ENCODE peak calls at places on chromosomes 5 and 9, in four cellular contexts. W, X, N and Q are unnamed samples.

GRCh38 chr5:38465702-38466443 is 90.6 kb downstream of the LIFR start:
- DNase-seq in W (no peak), X (no peak), N (peak; percentile 10), Q (no peak)

GRCh38 chr9:116469128-116469527 is 218.0 kb upstream of the TRIM32 start:
- DNase-seq in W (no peak), X (no peak), N (no peak), Q (no peak)

GRCh38 chr5:139232161-139232724 is 34.1 kb upstream of the SIL1 start:
- DNase-seq in W (no peak), X (no peak), N (no peak), Q (no peak)

GRCh38 chr5:169296456-169297220 is 4.3 kb downstream of the SLIT3 start:
- DNase-seq in W (no peak), X (no peak), N (peak; percentile 10), Q (no peak)

GRCh38 chr9:136697146-136697820 is 10.0 kb upstream of the AGPAT2 start:
- DNase-seq in W (no peak), X (no peak), N (no peak), Q (no peak)

GRCh38 chr9:10008101-10008799 is 604.6 kb downstream of the PTPRD start:
- DNase-seq in W (peak; percentile 65), X (no peak), N (no peak), Q (no peak)

GRCh38 chr9:28396058-28396457 is 822.8 kb upstream of the C9orf72 start:
- DNase-seq in W (no peak), X (no peak), N (no peak), Q (no peak)

GRCh38 chr5:177491429-177491945 is 5.9 kb downstream of the PDLIM7 start:
- DNase-seq in W (peak; percentile 77), X (no peak), N (peak; percentile 79), Q (no peak)

GRCh38 chr5:177426566-177427210 is at the start of gene GRK6:
- DNase-seq in W (no peak), X (no peak), N (no peak), Q (peak; percentile 59)

GRCh38 chr9:96089425-96089824 is 212.6 kb downstream of the HSD17B3 start:
- DNase-seq in W (no peak), X (no peak), N (no peak), Q (no peak)

GRCh38 chr5:124157320-124157719 is 589.1 kb downstream of the ZNF608 start:
- DNase-seq in W (no peak), X (no peak), N (peak; percentile 38), Q (no peak)

GRCh38 chr9:97307500-97308163 is at the start of gene CCDC180:
- DNase-seq in W (no peak), X (no peak), N (peak; percentile 4), Q (no peak)

GRCh38 chr5:80192507-80193241 is 63.2 kb downstream of the SERINC5 start:
- DNase-seq in W (no peak), X (no peak), N (no peak), Q (peak; percentile 67)

GRCh38 chr9:16870606-16871357 is at the start of gene BNC2:
- DNase-seq in W (peak; percentile 66), X (no peak), N (peak; percentile 48), Q (no peak)

GRCh38 chr5:28397502-28397941 is 1359.1 kb upstream of the CDH9 start:
- DNase-seq in W (no peak), X (no peak), N (no peak), Q (no peak)

GRCh38 chr9:111036068-111036789 is 2.0 kb downstream of the LPAR1 start:
- DNase-seq in W (no peak), X (no peak), N (no peak), Q (no peak)

GRCh38 chr5:127886141-127886540 is 182.9 kb downstream of the CCDC192 start:
- DNase-seq in W (no peak), X (no peak), N (no peak), Q (no peak)

GRCh38 chr9:135297716-135298075 is 181.9 kb upstream of the PPP1R26 start:
- DNase-seq in W (no peak), X (no peak), N (no peak), Q (no peak)

GRCh38 chr5:169258372-169259000 is 42.5 kb downstream of the SLIT3 start:
- DNase-seq in W (no peak), X (no peak), N (no peak), Q (no peak)

GRCh38 chr5:157248771-157249475 is 17.0 kb upstream of the CYFIP2 start:
- DNase-seq in W (no peak), X (no peak), N (no peak), Q (no peak)